ENCODE peak calls at places on chromosome 16, in six cellular contexts. One of them, this sample, is unnamed.

GRCh38 chr16:2085669-2086068 is 37.9 kb downstream of the TSC2 start:
- DNase-seq in upper lobe of right lung: no peak
- DNase-seq in PC-3: no peak
- DNase-seq in pancreas: no peak
- DNase-seq in CD8-positive, alpha-beta T cell: no peak
- DNase-seq in heart left ventricle: no peak
- DNase-seq in this sample: no peak

GRCh38 chr16:54649846-54650245 is 280.8 kb upstream of the IRX5 start:
- DNase-seq in upper lobe of right lung: no peak
- DNase-seq in PC-3: no peak
- DNase-seq in pancreas: no peak
- DNase-seq in CD8-positive, alpha-beta T cell: no peak
- DNase-seq in heart left ventricle: no peak
- DNase-seq in this sample: no peak

GRCh38 chr16:77499373-77500285 is 64.8 kb upstream of the ADAMTS18 start:
- DNase-seq in upper lobe of right lung: no peak
- DNase-seq in PC-3: peak; percentile 42
- DNase-seq in pancreas: no peak
- DNase-seq in CD8-positive, alpha-beta T cell: no peak
- DNase-seq in heart left ventricle: no peak
- DNase-seq in this sample: peak; percentile 52

GRCh38 chr16:11526921-11527320 is 59.8 kb downstream of the LITAF start:
- DNase-seq in upper lobe of right lung: no peak
- DNase-seq in PC-3: no peak
- DNase-seq in pancreas: no peak
- DNase-seq in CD8-positive, alpha-beta T cell: no peak
- DNase-seq in heart left ventricle: no peak
- DNase-seq in this sample: no peak

GRCh38 chr16:8878523-8878911 is 3.6 kb upstream of the LITAFD start:
- DNase-seq in upper lobe of right lung: no peak
- DNase-seq in PC-3: peak; percentile 77
- DNase-seq in pancreas: no peak
- DNase-seq in CD8-positive, alpha-beta T cell: no peak
- DNase-seq in heart left ventricle: no peak
- DNase-seq in this sample: no peak

GRCh38 chr16:1642148-1642547 is 30.0 kb downstream of the CRAMP1 start:
- DNase-seq in upper lobe of right lung: no peak
- DNase-seq in PC-3: no peak
- DNase-seq in pancreas: no peak
- DNase-seq in CD8-positive, alpha-beta T cell: no peak
- DNase-seq in heart left ventricle: peak; percentile 78
- DNase-seq in this sample: no peak

GRCh38 chr16:521381-522210 is 5.9 kb upstream of the CAPN15 start:
- DNase-seq in upper lobe of right lung: no peak
- DNase-seq in PC-3: no peak
- DNase-seq in pancreas: peak; percentile 65
- DNase-seq in CD8-positive, alpha-beta T cell: no peak
- DNase-seq in heart left ventricle: no peak
- DNase-seq in this sample: no peak

GRCh38 chr16:31536804-31537361 is 9.2 kb downstream of the AHSP start:
- DNase-seq in upper lobe of right lung: no peak
- DNase-seq in PC-3: no peak
- DNase-seq in pancreas: no peak
- DNase-seq in CD8-positive, alpha-beta T cell: no peak
- DNase-seq in heart left ventricle: no peak
- DNase-seq in this sample: no peak

GRCh38 chr16:89556750-89557149 is 3.7 kb upstream of the RPL13 start:
- DNase-seq in upper lobe of right lung: no peak
- DNase-seq in PC-3: no peak
- DNase-seq in pancreas: no peak
- DNase-seq in CD8-positive, alpha-beta T cell: no peak
- DNase-seq in heart left ventricle: no peak
- DNase-seq in this sample: no peak

GRCh38 chr16:17768257-17768656 is 297.5 kb upstream of the XYLT1 start:
- DNase-seq in upper lobe of right lung: no peak
- DNase-seq in PC-3: no peak
- DNase-seq in pancreas: no peak
- DNase-seq in CD8-positive, alpha-beta T cell: no peak
- DNase-seq in heart left ventricle: no peak
- DNase-seq in this sample: no peak

GRCh38 chr16:11178424-11178823 is 77.6 kb downstream of the SOCS1 start:
- DNase-seq in upper lobe of right lung: no peak
- DNase-seq in PC-3: no peak
- DNase-seq in pancreas: no peak
- DNase-seq in CD8-positive, alpha-beta T cell: no peak
- DNase-seq in heart left ventricle: no peak
- DNase-seq in this sample: no peak

GRCh38 chr16:28930652-28931051 is 1.1 kb upstream of the CD19 start:
- DNase-seq in upper lobe of right lung: no peak
- DNase-seq in PC-3: no peak
- DNase-seq in pancreas: no peak
- DNase-seq in CD8-positive, alpha-beta T cell: no peak
- DNase-seq in heart left ventricle: no peak
- DNase-seq in this sample: no peak

GRCh38 chr16:69107311-69107962 is 2.0 kb downstream of the HAS3 start:
- DNase-seq in upper lobe of right lung: peak; percentile 80
- DNase-seq in PC-3: peak; percentile 36
- DNase-seq in pancreas: peak; percentile 75
- DNase-seq in CD8-positive, alpha-beta T cell: no peak
- DNase-seq in heart left ventricle: no peak
- DNase-seq in this sample: peak; percentile 83

GRCh38 chr16:53156516-53156915 is 101.7 kb downstream of the CHD9 start:
- DNase-seq in upper lobe of right lung: no peak
- DNase-seq in PC-3: no peak
- DNase-seq in pancreas: no peak
- DNase-seq in CD8-positive, alpha-beta T cell: no peak
- DNase-seq in heart left ventricle: no peak
- DNase-seq in this sample: no peak

GRCh38 chr16:81701296-81701970 is 77.7 kb upstream of the PLCG2 start:
- DNase-seq in upper lobe of right lung: no peak
- DNase-seq in PC-3: no peak
- DNase-seq in pancreas: no peak
- DNase-seq in CD8-positive, alpha-beta T cell: no peak
- DNase-seq in heart left ventricle: no peak
- DNase-seq in this sample: peak; percentile 42
- H3K27ac ChIP-seq in upper lobe of right lung: no peak overlapping the region
- H3K27ac ChIP-seq in PC-3: no peak overlapping the region
- H3K27ac ChIP-seq in pancreas: no peak overlapping the region
- H3K27ac ChIP-seq in CD8-positive, alpha-beta T cell: no peak overlapping the region
- H3K27ac ChIP-seq in heart left ventricle: no peak overlapping the region
- H3K27ac ChIP-seq in this sample: no peak overlapping the region

GRCh38 chr16:84616515-84616914 is 1.4 kb downstream of the COTL1 start:
- DNase-seq in upper lobe of right lung: no peak
- DNase-seq in PC-3: peak; percentile 32
- DNase-seq in pancreas: no peak
- DNase-seq in CD8-positive, alpha-beta T cell: no peak
- DNase-seq in heart left ventricle: no peak
- DNase-seq in this sample: no peak
- H3K4me1 ChIP-seq in upper lobe of right lung: peaks cover 19% of the 10 kb centered on the region
- H3K4me1 ChIP-seq in PC-3: peaks cover 35% of the 10 kb centered on the region
- H3K4me1 ChIP-seq in pancreas: peaks cover 8% of the 10 kb centered on the region
- H3K4me1 ChIP-seq in CD8-positive, alpha-beta T cell: peaks cover 52% of the 10 kb centered on the region
- H3K4me1 ChIP-seq in heart left ventricle: peaks cover 25% of the 10 kb centered on the region
- H3K4me1 ChIP-seq in this sample: peaks cover 2% of the 10 kb centered on the region

GRCh38 chr16:67962135-67962534 is 6.3 kb downstream of the SLC12A4 start:
- DNase-seq in upper lobe of right lung: no peak
- DNase-seq in PC-3: no peak
- DNase-seq in pancreas: no peak
- DNase-seq in CD8-positive, alpha-beta T cell: no peak
- DNase-seq in heart left ventricle: no peak
- DNase-seq in this sample: no peak

GRCh38 chr16:67959520-67959919 is 8.9 kb downstream of the SLC12A4 start:
- DNase-seq in upper lobe of right lung: no peak
- DNase-seq in PC-3: no peak
- DNase-seq in pancreas: peak; percentile 35
- DNase-seq in CD8-positive, alpha-beta T cell: no peak
- DNase-seq in heart left ventricle: peak; percentile 93
- DNase-seq in this sample: no peak

GRCh38 chr16:67961551-67961957 is 6.9 kb downstream of the SLC12A4 start:
- DNase-seq in upper lobe of right lung: peak; percentile 82
- DNase-seq in PC-3: peak; percentile 36
- DNase-seq in pancreas: peak; percentile 98
- DNase-seq in CD8-positive, alpha-beta T cell: no peak
- DNase-seq in heart left ventricle: peak; percentile 76
- DNase-seq in this sample: peak; percentile 64

GRCh38 chr16:67957622-67958021 is 10.8 kb downstream of the SLC12A4 start:
- DNase-seq in upper lobe of right lung: no peak
- DNase-seq in PC-3: no peak
- DNase-seq in pancreas: no peak
- DNase-seq in CD8-positive, alpha-beta T cell: no peak
- DNase-seq in heart left ventricle: no peak
- DNase-seq in this sample: no peak

DNA sequence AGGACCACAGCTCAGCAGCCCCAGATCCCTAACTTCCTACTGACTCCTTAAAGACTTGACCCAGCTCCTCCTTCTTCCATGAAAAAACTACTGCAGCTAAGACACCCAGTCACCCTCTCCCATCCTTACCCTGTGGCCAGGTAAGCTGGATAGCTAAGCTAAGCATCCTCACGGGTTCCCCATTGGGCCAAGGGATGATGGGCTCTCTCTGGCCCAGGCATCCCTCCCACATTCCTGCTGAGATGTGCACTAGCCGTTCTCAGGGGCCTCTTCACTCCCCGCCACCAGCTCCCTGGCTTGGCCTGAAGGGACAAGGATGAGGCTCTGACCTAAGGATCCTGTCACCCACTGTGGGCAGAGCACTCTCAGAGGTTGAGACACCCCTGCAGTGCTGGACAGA is 8.5 kb downstream of the SLC12A4 start:
- DNase-seq in upper lobe of right lung: no peak
- DNase-seq in PC-3: no peak
- DNase-seq in pancreas: no peak
- DNase-seq in CD8-positive, alpha-beta T cell: no peak
- DNase-seq in heart left ventricle: no peak
- DNase-seq in this sample: no peak
- H3K36me3 ChIP-seq in upper lobe of right lung: peaks cover 86% of the 10 kb centered on the region
- H3K36me3 ChIP-seq in PC-3: no peaks in the 10 kb centered on the region
- H3K36me3 ChIP-seq in pancreas: no peaks in the 10 kb centered on the region
- H3K36me3 ChIP-seq in CD8-positive, alpha-beta T cell: no peaks in the 10 kb centered on the region
- H3K36me3 ChIP-seq in heart left ventricle: peaks cover 87% of the 10 kb centered on the region
- H3K36me3 ChIP-seq in this sample: no peaks in the 10 kb centered on the region

GRCh38 chr16:23781176-23781575 is 26.4 kb downstream of the CHP2 start:
- DNase-seq in upper lobe of right lung: no peak
- DNase-seq in PC-3: no peak
- DNase-seq in pancreas: no peak
- DNase-seq in CD8-positive, alpha-beta T cell: no peak
- DNase-seq in heart left ventricle: no peak
- DNase-seq in this sample: no peak

GRCh38 chr16:23785842-23786241 is 31.0 kb downstream of the CHP2 start:
- DNase-seq in upper lobe of right lung: no peak
- DNase-seq in PC-3: no peak
- DNase-seq in pancreas: no peak
- DNase-seq in CD8-positive, alpha-beta T cell: no peak
- DNase-seq in heart left ventricle: no peak
- DNase-seq in this sample: no peak

GRCh38 chr16:23784811-23785447 is 30.1 kb downstream of the CHP2 start:
- DNase-seq in upper lobe of right lung: no peak
- DNase-seq in PC-3: peak; percentile 14
- DNase-seq in pancreas: no peak
- DNase-seq in CD8-positive, alpha-beta T cell: no peak
- DNase-seq in heart left ventricle: no peak
- DNase-seq in this sample: no peak

GRCh38 chr16:23788653-23789052 is 33.8 kb downstream of the CHP2 start:
- DNase-seq in upper lobe of right lung: no peak
- DNase-seq in PC-3: no peak
- DNase-seq in pancreas: no peak
- DNase-seq in CD8-positive, alpha-beta T cell: no peak
- DNase-seq in heart left ventricle: no peak
- DNase-seq in this sample: no peak

GRCh38 chr16:23786964-23787571 is 32.2 kb downstream of the CHP2 start:
- DNase-seq in upper lobe of right lung: no peak
- DNase-seq in PC-3: no peak
- DNase-seq in pancreas: no peak
- DNase-seq in CD8-positive, alpha-beta T cell: no peak
- DNase-seq in heart left ventricle: no peak
- DNase-seq in this sample: no peak
- H3K27ac ChIP-seq in upper lobe of right lung: no peak overlapping the region
- H3K27ac ChIP-seq in PC-3: no peak overlapping the region
- H3K27ac ChIP-seq in pancreas: no peak overlapping the region
- H3K27ac ChIP-seq in CD8-positive, alpha-beta T cell: no peak overlapping the region
- H3K27ac ChIP-seq in heart left ventricle: no peak overlapping the region
- H3K27ac ChIP-seq in this sample: no peak overlapping the region

GRCh38 chr16:49947907-49948678 is 76.9 kb upstream of the CNEP1R1 start:
- DNase-seq in upper lobe of right lung: no peak
- DNase-seq in PC-3: peak; percentile 26
- DNase-seq in pancreas: no peak
- DNase-seq in CD8-positive, alpha-beta T cell: no peak
- DNase-seq in heart left ventricle: no peak
- DNase-seq in this sample: no peak
- H3K4me1 ChIP-seq in upper lobe of right lung: no peaks in the 10 kb centered on the region
- H3K4me1 ChIP-seq in PC-3: no peaks in the 10 kb centered on the region
- H3K4me1 ChIP-seq in pancreas: no peaks in the 10 kb centered on the region
- H3K4me1 ChIP-seq in CD8-positive, alpha-beta T cell: no peaks in the 10 kb centered on the region
- H3K4me1 ChIP-seq in heart left ventricle: no peaks in the 10 kb centered on the region
- H3K4me1 ChIP-seq in this sample: no peaks in the 10 kb centered on the region

DNA sequence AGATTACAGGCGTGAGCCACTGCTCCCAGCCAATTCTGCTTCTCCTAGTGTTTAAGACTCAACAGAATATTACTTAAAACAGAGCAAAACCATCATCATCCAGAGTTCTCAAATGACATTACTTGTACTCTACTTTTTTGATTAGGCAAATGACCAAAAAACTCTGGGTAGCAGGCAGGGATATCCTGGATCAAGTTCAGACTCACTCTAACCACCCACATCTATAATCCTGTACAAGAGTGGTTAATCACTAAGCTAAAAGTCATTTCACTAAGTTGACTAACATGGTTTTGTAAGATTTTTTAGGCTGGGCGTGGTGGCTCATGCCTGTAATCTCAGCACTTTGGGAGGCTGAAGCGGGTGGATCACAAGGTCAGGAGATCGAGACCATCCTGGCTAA is 6.8 kb downstream of the NAE1 start:
- DNase-seq in upper lobe of right lung: no peak
- DNase-seq in PC-3: no peak
- DNase-seq in pancreas: no peak
- DNase-seq in CD8-positive, alpha-beta T cell: no peak
- DNase-seq in heart left ventricle: no peak
- DNase-seq in this sample: no peak
- H3K36me3 ChIP-seq in upper lobe of right lung: peaks cover 76% of the 10 kb centered on the region
- H3K36me3 ChIP-seq in PC-3: peaks cover 23% of the 10 kb centered on the region
- H3K36me3 ChIP-seq in pancreas: no peaks in the 10 kb centered on the region
- H3K36me3 ChIP-seq in CD8-positive, alpha-beta T cell: peaks cover 12% of the 10 kb centered on the region
- H3K36me3 ChIP-seq in heart left ventricle: peaks cover 93% of the 10 kb centered on the region
- H3K36me3 ChIP-seq in this sample: peaks cover 8% of the 10 kb centered on the region

GRCh38 chr16:79767597-79768280 is 167.2 kb upstream of the MAF start:
- DNase-seq in upper lobe of right lung: no peak
- DNase-seq in PC-3: no peak
- DNase-seq in pancreas: peak; percentile 60
- DNase-seq in CD8-positive, alpha-beta T cell: no peak
- DNase-seq in heart left ventricle: no peak
- DNase-seq in this sample: no peak
- H3K27ac ChIP-seq in upper lobe of right lung: peak overlapping the region; percentile 80
- H3K27ac ChIP-seq in PC-3: no peak overlapping the region
- H3K27ac ChIP-seq in pancreas: peak overlapping the region; percentile 9
- H3K27ac ChIP-seq in CD8-positive, alpha-beta T cell: no peak overlapping the region
- H3K27ac ChIP-seq in heart left ventricle: peak overlapping the region; percentile 69
- H3K27ac ChIP-seq in this sample: peak overlapping the region; percentile 2

GRCh38 chr16:63145411-63145810 is 1109.2 kb upstream of the CDH8 start:
- DNase-seq in upper lobe of right lung: no peak
- DNase-seq in PC-3: no peak
- DNase-seq in pancreas: no peak
- DNase-seq in CD8-positive, alpha-beta T cell: no peak
- DNase-seq in heart left ventricle: no peak
- DNase-seq in this sample: no peak
- H3K4me1 ChIP-seq in upper lobe of right lung: no peaks in the 10 kb centered on the region
- H3K4me1 ChIP-seq in PC-3: no peaks in the 10 kb centered on the region
- H3K4me1 ChIP-seq in pancreas: no peaks in the 10 kb centered on the region
- H3K4me1 ChIP-seq in CD8-positive, alpha-beta T cell: no peaks in the 10 kb centered on the region
- H3K4me1 ChIP-seq in heart left ventricle: no peaks in the 10 kb centered on the region
- H3K4me1 ChIP-seq in this sample: no peaks in the 10 kb centered on the region

This sample was measured in aorta.